ENCODE peak calls at places on chromosomes 4 and X, in seven cellular contexts. Y is SK-N-SH, Z is GM12878, S is HCT116, I is K562, P is HepG2, G is H1. Q is an unnamed sample.

GRCh38 chr4:105596676-105597075 is 44.3 kb downstream of the ARHGEF38 start:
- DNase-seq in Y (no peak), Z (no peak), S (no peak), I (no peak), P (no peak), G (no peak), Q (no peak)

GRCh38 chr4:137740192-137740591 is 207.9 kb upstream of the PCDH18 start:
- DNase-seq in Y (no peak), Z (no peak), S (no peak), I (no peak), P (no peak), G (no peak), Q (no peak)

GRCh38 chrX:1521459-1521956 is 15.5 kb downstream of the P2RY8 start:
- DNase-seq in Y (no peak), Z (peak), S (no peak), I (no peak), P (peak), G (peak), Q (peak)

GRCh38 chrX:29422034-29422433 is 793.3 kb upstream of the MAGEB2 start:
- DNase-seq in Y (no peak), Z (no peak), S (no peak), I (no peak), P (no peak), G (no peak), Q (no peak)

GRCh38 chrX:2430265-2430825 is 70.4 kb downstream of the DHRSX start:
- DNase-seq in Y (no peak), Z (no peak), S (no peak), I (no peak), P (no peak), G (no peak), Q (no peak)

GRCh38 chr4:29459926-29460325 is 1260.2 kb upstream of the PCDH7 start:
- DNase-seq in Y (no peak), Z (no peak), S (no peak), I (no peak), P (no peak), G (no peak), Q (no peak)

GRCh38 chr4:128519163-128519810 is 231.7 kb upstream of the PGRMC2 start:
- DNase-seq in Y (no peak), Z (no peak), S (no peak), I (no peak), P (no peak), G (no peak), Q (no peak)

GRCh38 chr4:154529737-154530136 is 20.5 kb downstream of the PLRG1 start:
- DNase-seq in Y (no peak), Z (no peak), S (no peak), I (no peak), P (no peak), G (no peak), Q (no peak)

GRCh38 chrX:17038681-17039161 is 92.3 kb downstream of the REPS2 start:
- DNase-seq in Y (peak), Z (no peak), S (no peak), I (no peak), P (no peak), G (no peak), Q (no peak)

GRCh38 chr4:5037553-5038551 is 13.4 kb upstream of the STK32B start:
- DNase-seq in Y (no peak), Z (no peak), S (no peak), I (peak), P (peak), G (no peak), Q (peak)

GRCh38 chrX:70079297-70079696 is 17.0 kb downstream of the OTUD6A start:
- DNase-seq in Y (no peak), Z (no peak), S (no peak), I (no peak), P (no peak), G (no peak), Q (no peak)

GRCh38 chr4:87118826-87119225 is 101.6 kb downstream of the KLHL8 start:
- DNase-seq in Y (peak), Z (no peak), S (no peak), I (peak), P (no peak), G (no peak), Q (no peak)

GRCh38 chr4:87117730-87118075 is 102.7 kb downstream of the KLHL8 start:
- DNase-seq in Y (no peak), Z (no peak), S (no peak), I (no peak), P (no peak), G (no peak), Q (no peak)

GRCh38 chr4:87118421-87118820 is 102.0 kb downstream of the KLHL8 start:
- DNase-seq in Y (no peak), Z (no peak), S (no peak), I (no peak), P (no peak), G (no peak), Q (no peak)

GRCh38 chr4:87116230-87116629 is 104.2 kb downstream of the KLHL8 start:
- DNase-seq in Y (no peak), Z (no peak), S (no peak), I (no peak), P (no peak), G (no peak), Q (no peak)

DNA sequence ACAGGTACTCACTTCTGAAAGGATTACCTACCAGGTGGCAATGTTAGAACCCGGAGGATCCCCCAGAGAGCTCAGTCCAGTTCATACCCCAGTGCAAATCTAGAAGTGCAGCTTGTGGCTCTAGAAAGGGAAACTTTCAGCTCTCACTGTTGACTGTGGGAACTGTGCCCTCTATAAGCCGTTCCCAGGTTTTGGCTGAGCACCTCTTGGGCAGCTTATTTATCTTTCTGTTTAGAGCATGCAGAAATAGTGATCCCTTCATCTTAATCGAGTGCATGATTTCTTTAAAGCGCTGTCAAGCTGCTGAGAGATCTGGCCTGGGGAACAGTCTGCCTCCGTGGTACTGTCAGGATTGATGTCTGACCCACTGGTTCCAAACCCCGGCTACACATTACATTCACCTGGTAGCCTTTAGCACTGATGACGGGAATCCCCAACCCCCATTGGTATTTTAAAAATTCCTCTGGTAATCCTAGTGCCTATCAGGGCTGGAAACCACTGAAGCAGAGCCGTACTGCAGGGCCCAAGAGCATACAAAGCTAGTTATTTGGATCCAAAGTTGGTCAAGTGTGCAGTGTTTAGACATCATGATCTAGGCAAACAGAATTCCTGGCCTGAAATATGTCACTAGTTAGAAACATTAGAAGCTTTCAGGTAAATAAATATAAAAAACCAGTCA is 103.2 kb downstream of the KLHL8 start:
- DNase-seq in Y (no peak), Z (no peak), S (no peak), I (no peak), P (peak), G (no peak), Q (peak)
- TF ChIP-seq JUND in Y (no peak), Z (no peak), S (no peak), I (no peak), P (no peak), G (no peak), Q (no peak)

GRCh38 chrX:39764441-39764914 is 333.3 kb downstream of the BCOR start:
- DNase-seq in Y (no peak), Z (no peak), S (no peak), I (no peak), P (no peak), G (no peak), Q (no peak)
- TF ChIP-seq JUND in Y (no peak), Z (no peak), S (no peak), I (no peak), P (no peak), G (peak), Q (no peak)

GRCh38 chrX:74133156-74133796 is 170.7 kb upstream of the ZCCHC13 start:
- DNase-seq in Y (peak), Z (peak), S (peak), I (peak), P (peak), G (no peak), Q (peak)
- TF ChIP-seq JUND in Y (no peak), Z (no peak), S (no peak), I (no peak), P (no peak), G (no peak), Q (no peak)

GRCh38 chrX:72351606-72352338 is 46.1 kb upstream of the CITED1 start:
- DNase-seq in Y (no peak), Z (no peak), S (no peak), I (no peak), P (no peak), G (no peak), Q (no peak)

GRCh38 chrX:72349190-72349589 is 43.5 kb upstream of the CITED1 start:
- DNase-seq in Y (no peak), Z (peak), S (no peak), I (peak), P (no peak), G (no peak), Q (no peak)

GRCh38 chrX:72348247-72348979 is 42.7 kb upstream of the CITED1 start:
- DNase-seq in Y (no peak), Z (no peak), S (no peak), I (peak), P (no peak), G (no peak), Q (no peak)

GRCh38 chrX:72346306-72346949 is 40.7 kb upstream of the CITED1 start:
- DNase-seq in Y (no peak), Z (no peak), S (no peak), I (no peak), P (no peak), G (no peak), Q (no peak)

GRCh38 chrX:72347366-72347765 is 41.7 kb upstream of the CITED1 start:
- DNase-seq in Y (no peak), Z (no peak), S (no peak), I (no peak), P (no peak), G (no peak), Q (no peak)
- TF ChIP-seq JUND in Y (no peak), Z (no peak), S (no peak), I (no peak), P (no peak), G (no peak), Q (no peak)

GRCh38 chr4:2671267-2671895 is 84.8 kb downstream of the TNIP2 start:
- DNase-seq in Y (no peak), Z (no peak), S (no peak), I (no peak), P (no peak), G (no peak), Q (no peak)

GRCh38 chr4:2672700-2673099 is 83.4 kb downstream of the TNIP2 start:
- DNase-seq in Y (no peak), Z (no peak), S (no peak), I (no peak), P (no peak), G (no peak), Q (no peak)

GRCh38 chr4:2673157-2673556 is 83.0 kb downstream of the TNIP2 start:
- DNase-seq in Y (no peak), Z (no peak), S (no peak), I (peak), P (peak), G (no peak), Q (peak)

GRCh38 chr4:2667428-2667827 is 88.7 kb downstream of the TNIP2 start:
- DNase-seq in Y (no peak), Z (no peak), S (no peak), I (no peak), P (no peak), G (no peak), Q (no peak)

DNA sequence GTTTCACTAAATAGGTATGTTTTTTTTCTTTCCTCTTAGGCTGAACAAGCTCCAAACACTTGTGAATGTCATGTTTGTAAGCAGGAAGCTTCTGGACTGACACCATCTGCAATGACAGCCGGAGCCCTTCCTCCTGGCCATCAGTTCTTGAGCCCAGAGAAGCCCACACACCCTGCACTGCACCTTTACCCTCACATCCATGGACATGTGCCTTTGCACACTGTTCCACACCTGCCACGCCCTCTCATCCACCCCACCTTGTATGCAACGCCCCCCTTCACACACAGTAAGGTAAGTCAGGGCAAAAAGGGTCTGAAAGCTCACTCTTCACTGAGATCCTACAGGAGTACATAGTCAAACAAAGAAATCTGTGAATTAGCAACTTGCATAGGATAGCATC is 84.1 kb downstream of the TNIP2 start:
- DNase-seq in Y (no peak), Z (no peak), S (no peak), I (no peak), P (no peak), G (no peak), Q (no peak)
- TF ChIP-seq JUND in Y (no peak), Z (no peak), S (no peak), I (no peak), P (no peak), G (no peak), Q (no peak)

Q was measured in T47D.